ENCODE peak calls at places on chromosomes 13 and 19, in five cellular contexts. A is Peyer's patch, M is neural progenitor cell, D is fibroblast of lung, T is aorta. V is an unnamed sample.

GRCh38 chr19:49595819-49596404 is 4.9 kb downstream of the PRR12 start:
- DNase-seq in A (no peak), M (no peak), D (no peak), T (no peak), V (no peak)

GRCh38 chr13:93577105-93577504 is 350.5 kb downstream of the GPC6 start:
- DNase-seq in A (no peak), M (no peak), D (no peak), T (no peak), V (no peak)

GRCh38 chr13:29956771-29957170 is 106.4 kb upstream of the UBL3 start:
- DNase-seq in A (no peak), M (no peak), D (no peak), T (no peak), V (no peak)

GRCh38 chr19:39307233-39307821 is 11.1 kb downstream of the IFNL1 start:
- DNase-seq in A (peak; percentile 66), M (peak; percentile 93), D (no peak), T (peak; percentile 42), V (no peak)

GRCh38 chr19:44796701-44797115 is 12.2 kb upstream of the BCAM start:
- DNase-seq in A (peak; percentile 62), M (peak; percentile 25), D (no peak), T (no peak), V (peak; percentile 78)

GRCh38 chr19:49415102-49415809 is 8.0 kb downstream of the PTH2 start:
- DNase-seq in A (no peak), M (no peak), D (no peak), T (no peak), V (no peak)

GRCh38 chr13:64505511-64505910 is 2724.6 kb downstream of the PCDH9 start:
- DNase-seq in A (no peak), M (no peak), D (peak; percentile 58), T (no peak), V (no peak)

GRCh38 chr19:48819366-48819816 is 8.6 kb upstream of the BCAT2 start:
- DNase-seq in A (peak; percentile 84), M (no peak), D (peak; percentile 98), T (peak; percentile 90), V (peak; percentile 93)

GRCh38 chr19:33704271-33704670 is 82.5 kb downstream of the CHST8 start:
- DNase-seq in A (no peak), M (no peak), D (no peak), T (no peak), V (no peak)

GRCh38 chr13:77521595-77522367 is 13.7 kb upstream of the SCEL start:
- DNase-seq in A (no peak), M (peak; percentile 30), D (no peak), T (no peak), V (no peak)

GRCh38 chr19:18763674-18764590 is 27.2 kb downstream of the COMP start:
- DNase-seq in A (no peak), M (no peak), D (no peak), T (no peak), V (no peak)

GRCh38 chr13:30639671-30640070 is 22.0 kb downstream of the USPL1 start:
- DNase-seq in A (no peak), M (no peak), D (no peak), T (no peak), V (no peak)

GRCh38 chr13:29676941-29677452 is 81.5 kb upstream of the SLC7A1 start:
- DNase-seq in A (peak; percentile 56), M (peak; percentile 7), D (no peak), T (no peak), V (no peak)

GRCh38 chr19:3565177-3565576 is 7.6 kb upstream of the HMG20B start:
- DNase-seq in A (no peak), M (no peak), D (no peak), T (no peak), V (no peak)

GRCh38 chr13:106083620-106084350 is 451.7 kb downstream of the EFNB2 start:
- DNase-seq in A (peak; percentile 66), M (peak; percentile 63), D (peak; percentile 59), T (no peak), V (no peak)

GRCh38 chr19:33804021-33804799 is 7.5 kb downstream of the KCTD15 start:
- DNase-seq in A (peak; percentile 93), M (no peak), D (peak; percentile 70), T (peak; percentile 82), V (peak; percentile 85)

GRCh38 chr13:40970803-40971202 is 48.3 kb downstream of the ELF1 start:
- DNase-seq in A (no peak), M (no peak), D (no peak), T (no peak), V (no peak)

GRCh38 chr19:48881741-48882657 is 9.8 kb downstream of the PPP1R15A start:
- DNase-seq in A (no peak), M (peak; percentile 74), D (no peak), T (no peak), V (no peak)

GRCh38 chr13:102555914-102556553 is 40.8 kb upstream of the TPP2 start:
- DNase-seq in A (no peak), M (peak; percentile 39), D (peak; percentile 56), T (no peak), V (no peak)

GRCh38 chr13:94660695-94661324 is 51.5 kb downstream of the SOX21 start:
- DNase-seq in A (no peak), M (peak; percentile 47), D (peak; percentile 51), T (no peak), V (no peak)

GRCh38 chr13:40438022-40438692 is 228.3 kb downstream of the FOXO1 start:
- DNase-seq in A (no peak), M (no peak), D (no peak), T (no peak), V (no peak)

GRCh38 chr13:45055902-45056648 is 64.2 kb upstream of the GTF2F2 start:
- DNase-seq in A (no peak), M (peak; percentile 57), D (peak; percentile 72), T (no peak), V (no peak)

GRCh38 chr19:31356587-31357314 is 7.5 kb upstream of the TSHZ3 start:
- DNase-seq in A (peak; percentile 54), M (peak; percentile 75), D (no peak), T (peak; percentile 65), V (no peak)

GRCh38 chr19:6828698-6829633 is 56.5 kb downstream of the VAV1 start:
- DNase-seq in A (peak; percentile 47), M (no peak), D (no peak), T (no peak), V (no peak)

GRCh38 chr13:79654520-79654919 is 173.6 kb downstream of the NDFIP2 start:
- DNase-seq in A (no peak), M (no peak), D (no peak), T (no peak), V (no peak)

GRCh38 chr13:79660361-79660760 is 179.4 kb downstream of the NDFIP2 start:
- DNase-seq in A (no peak), M (no peak), D (no peak), T (no peak), V (no peak)

GRCh38 chr13:79659161-79659560 is 178.2 kb downstream of the NDFIP2 start:
- DNase-seq in A (no peak), M (peak; percentile 73), D (peak; percentile 76), T (no peak), V (no peak)

GRCh38 chr13:79655509-79655908 is 174.6 kb downstream of the NDFIP2 start:
- DNase-seq in A (no peak), M (no peak), D (no peak), T (no peak), V (no peak)

DNA sequence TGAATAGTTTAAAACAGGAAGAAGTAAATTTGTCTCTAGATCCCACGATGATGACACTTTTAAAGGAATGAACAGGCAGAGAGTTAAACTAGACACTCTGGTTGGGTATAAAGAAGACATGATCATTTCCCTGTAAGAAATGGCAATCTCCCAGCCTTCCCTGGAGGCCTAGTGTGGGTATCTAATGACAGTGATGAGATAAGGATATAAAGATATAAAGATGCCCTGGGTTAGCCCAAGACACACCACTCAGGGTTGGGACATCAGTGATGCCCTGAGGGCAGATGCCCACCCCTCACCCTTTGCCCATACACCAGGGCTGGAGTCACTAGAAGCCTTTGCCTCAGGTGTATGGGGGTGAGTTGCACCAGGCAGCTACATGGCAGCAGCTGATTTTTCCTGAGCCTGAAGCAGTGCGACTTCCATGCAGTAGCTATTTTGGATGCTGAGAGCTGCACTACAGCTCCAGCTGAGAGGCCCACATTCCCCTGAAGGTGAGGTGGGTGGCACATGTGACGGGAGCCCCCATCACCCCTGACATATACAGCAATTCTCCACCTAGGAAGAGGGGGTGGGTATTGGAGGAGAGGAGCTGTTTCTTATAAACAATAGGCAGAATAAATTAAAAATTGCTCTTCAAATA is 177.5 kb downstream of the NDFIP2 start:
- DNase-seq in A (no peak), M (peak; percentile 12), D (no peak), T (no peak), V (no peak)
- H3K27ac ChIP-seq in A (no peak overlapping the region), M (peak overlapping the region; percentile 85), D (no peak overlapping the region), T (no peak overlapping the region), V (peak overlapping the region; percentile 8)

GRCh38 chr19:13034636-13035035 is 39.4 kb downstream of the NFIX start:
- DNase-seq in A (no peak), M (no peak), D (no peak), T (no peak), V (no peak)
- H3K4me1 ChIP-seq in A (peaks cover 94% of the 10 kb centered on the region), M (peaks cover 15% of the 10 kb centered on the region), D (peaks cover 48% of the 10 kb centered on the region), T (peaks cover 13% of the 10 kb centered on the region), V (peaks cover 52% of the 10 kb centered on the region)

GRCh38 chr13:113764793-113765190 is 5.8 kb downstream of the TMEM255B start:
- DNase-seq in A (peak; percentile 30), M (no peak), D (no peak), T (no peak), V (no peak)
- H3K9me3 ChIP-seq in A (no peaks in the 10 kb centered on the region), M (no peaks in the 10 kb centered on the region), D (no peaks in the 10 kb centered on the region), T (no peaks in the 10 kb centered on the region), V (no peaks in the 10 kb centered on the region)

GRCh38 chr19:5294403-5295160 is 46.0 kb downstream of the PTPRS start:
- DNase-seq in A (no peak), M (peak; percentile 43), D (no peak), T (no peak), V (no peak)
- H3K27ac ChIP-seq in A (no peak overlapping the region), M (peak overlapping the region; percentile 76), D (no peak overlapping the region), T (no peak overlapping the region), V (no peak overlapping the region)

DNA sequence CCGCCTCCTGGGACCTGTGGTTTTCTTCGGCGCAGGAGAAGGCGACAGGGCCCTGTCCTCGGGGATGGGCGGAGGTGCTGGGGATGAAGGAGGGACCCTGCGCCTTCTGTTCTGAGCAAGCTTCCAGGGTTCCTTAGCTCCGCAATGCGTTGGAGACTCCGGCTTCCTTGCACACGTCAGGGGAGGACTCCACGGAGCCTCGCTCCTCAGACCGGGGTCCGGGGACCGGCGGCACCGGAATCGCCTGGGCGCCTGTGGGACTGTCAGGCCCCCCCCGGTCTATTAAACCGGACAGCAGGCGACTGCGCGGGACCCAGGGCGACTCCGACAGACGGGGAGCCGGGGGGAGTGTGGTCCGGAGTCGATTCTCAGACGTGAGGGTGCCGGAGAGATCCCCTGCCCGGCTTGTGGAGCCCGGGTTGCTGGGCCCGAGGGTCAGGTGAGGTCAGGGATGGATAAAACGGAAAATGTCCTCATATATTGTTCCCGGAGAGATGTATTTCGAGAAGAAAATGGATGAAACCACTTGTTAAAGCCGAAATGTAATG is 227.4 kb downstream of the TEX29 start:
- DNase-seq in A (no peak), M (no peak), D (no peak), T (no peak), V (no peak)
- H3K4me1 ChIP-seq in A (no peaks in the 10 kb centered on the region), M (no peaks in the 10 kb centered on the region), D (no peaks in the 10 kb centered on the region), T (no peaks in the 10 kb centered on the region), V (no peaks in the 10 kb centered on the region)

GRCh38 chr19:46550684-46551083 is 50.4 kb upstream of the CALM3 start:
- DNase-seq in A (no peak), M (no peak), D (no peak), T (no peak), V (no peak)
- H3K9me3 ChIP-seq in A (no peaks in the 10 kb centered on the region), M (peaks cover 8% of the 10 kb centered on the region), D (no peaks in the 10 kb centered on the region), T (peaks cover 4% of the 10 kb centered on the region), V (no peaks in the 10 kb centered on the region)

V was measured in right lobe of liver.